ENCODE peak calls at places on chromosomes 16 and 17, in five cellular contexts. Q, F, I, K and H are unnamed samples.

GRCh38 chr16:29820730-29821662 is 734 bp downstream of the MVP start:
- DNase-seq in K (peak; percentile 69), I (peak; percentile 59), F (peak; percentile 90), Q (peak; percentile 87), H (peak; percentile 77)

GRCh38 chr17:6231886-6232767 is 161.9 kb downstream of the WSCD1 start:
- DNase-seq in I (no peak), F (peak; percentile 43), K (no peak), Q (no peak), H (no peak)

GRCh38 chr17:58335061-58335731 is 6.6 kb upstream of the TSPOAP1 start:
- DNase-seq in F (peak; percentile 83), I (no peak), Q (peak; percentile 60), K (no peak), H (peak; percentile 83)

GRCh38 chr17:77946900-77947643 is 11.4 kb upstream of the TNRC6C start:
- DNase-seq in Q (no peak), I (no peak), K (no peak), F (no peak), H (no peak)

GRCh38 chr17:45019177-45019711 is 32.2 kb downstream of the DCAKD start:
- DNase-seq in I (peak; percentile 45), Q (peak; percentile 52), F (peak; percentile 78), K (peak; percentile 77), H (peak; percentile 52)

GRCh38 chr17:78444392-78444791 is 65.9 kb downstream of the PGS1 start:
- DNase-seq in I (no peak), K (no peak), F (no peak), Q (no peak), H (no peak)

GRCh38 chr16:10509534-10510025 is 70.8 kb downstream of the EMP2 start:
- DNase-seq in K (peak; percentile 81), Q (no peak), I (peak; percentile 84), F (no peak), H (peak; percentile 88)

GRCh38 chr17:32253117-32253611 is 12.5 kb upstream of the RHBDL3 start:
- DNase-seq in I (peak; percentile 84), K (peak; percentile 84), Q (peak; percentile 82), F (peak; percentile 83), H (peak; percentile 77)

GRCh38 chr16:89288966-89289365 is 71.5 kb downstream of the ZNF778 start:
- DNase-seq in Q (no peak), F (no peak), I (no peak), K (no peak), H (no peak)

GRCh38 chr16:12141073-12141472 is 164.5 kb downstream of the SNX29 start:
- DNase-seq in F (no peak), Q (no peak), I (no peak), K (no peak), H (no peak)

GRCh38 chr16:945271-946047 is 25.3 kb downstream of the LMF1 start:
- DNase-seq in K (no peak), F (peak; percentile 29), Q (no peak), I (no peak), H (no peak)

GRCh38 chr17:74085434-74085833 is 118.0 kb upstream of the RPL38 start:
- DNase-seq in Q (no peak), I (peak; percentile 57), F (no peak), K (no peak), H (peak; percentile 5)
- TF ChIP-seq CTCF in Q (no peak), I (no peak), F (no peak), K (peak; percentile 11), H (peak; percentile 21)

GRCh38 chr17:39939588-39940419 is 12.3 kb downstream of the LRRC3C start:
- DNase-seq in F (no peak), K (peak; percentile 75), I (peak; percentile 62), Q (no peak), H (peak; percentile 86)
- TF ChIP-seq CTCF in F (peak; percentile 38), K (peak; percentile 43), I (peak; percentile 47), Q (peak; percentile 30), H (peak; percentile 21)

DNA sequence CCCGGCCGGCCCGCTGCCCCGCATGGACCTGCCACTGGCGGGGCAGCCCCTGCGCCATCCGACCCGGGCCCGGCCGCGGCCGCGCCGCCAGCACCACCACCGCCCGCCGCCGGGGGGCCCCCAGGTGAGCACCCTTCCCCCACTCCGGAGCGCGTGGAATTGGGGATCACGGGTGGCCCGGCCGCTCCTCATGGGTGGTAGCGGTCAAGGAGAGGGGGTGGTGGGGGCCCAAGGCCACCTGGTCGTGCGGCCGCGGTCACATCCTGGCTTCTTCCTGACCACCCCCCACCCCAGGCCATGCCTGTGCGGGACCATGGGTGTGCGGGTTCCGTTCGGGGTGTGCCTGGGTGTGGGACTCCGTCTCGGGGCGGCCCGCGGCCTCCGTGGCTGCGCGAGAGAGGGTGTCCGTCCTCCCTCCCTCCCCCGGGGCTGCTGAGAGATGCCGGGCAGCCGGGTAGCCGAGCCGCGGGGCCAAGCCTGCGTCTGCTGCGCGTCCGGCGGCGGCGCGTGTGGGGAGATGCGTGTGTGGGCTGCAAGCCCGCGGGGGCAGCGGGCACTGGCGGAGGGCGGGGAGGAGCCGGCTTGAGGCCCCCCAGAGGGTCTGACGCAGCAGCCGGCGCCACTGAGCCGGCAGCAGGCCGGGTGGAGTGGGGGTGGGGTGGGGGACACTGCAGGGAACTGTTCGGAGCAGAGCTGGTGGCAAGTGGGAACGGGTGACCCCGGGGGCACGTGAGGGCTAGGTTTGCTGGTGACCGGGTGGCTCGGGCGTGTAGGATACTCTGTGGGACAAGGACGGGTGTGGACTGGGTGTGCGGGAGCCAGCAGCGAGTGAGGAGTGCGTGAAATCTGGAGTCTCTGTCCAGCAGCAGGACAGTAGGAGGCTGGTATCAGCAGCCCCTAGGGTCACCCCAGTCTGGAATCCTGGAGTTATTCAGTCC is 6.7 kb downstream of the ACD start:
- DNase-seq in Q (peak; percentile 41), I (no peak), F (no peak), K (no peak), H (no peak)
- TF ChIP-seq CTCF in Q (no peak), I (no peak), F (no peak), K (no peak), H (no peak)

DNA sequence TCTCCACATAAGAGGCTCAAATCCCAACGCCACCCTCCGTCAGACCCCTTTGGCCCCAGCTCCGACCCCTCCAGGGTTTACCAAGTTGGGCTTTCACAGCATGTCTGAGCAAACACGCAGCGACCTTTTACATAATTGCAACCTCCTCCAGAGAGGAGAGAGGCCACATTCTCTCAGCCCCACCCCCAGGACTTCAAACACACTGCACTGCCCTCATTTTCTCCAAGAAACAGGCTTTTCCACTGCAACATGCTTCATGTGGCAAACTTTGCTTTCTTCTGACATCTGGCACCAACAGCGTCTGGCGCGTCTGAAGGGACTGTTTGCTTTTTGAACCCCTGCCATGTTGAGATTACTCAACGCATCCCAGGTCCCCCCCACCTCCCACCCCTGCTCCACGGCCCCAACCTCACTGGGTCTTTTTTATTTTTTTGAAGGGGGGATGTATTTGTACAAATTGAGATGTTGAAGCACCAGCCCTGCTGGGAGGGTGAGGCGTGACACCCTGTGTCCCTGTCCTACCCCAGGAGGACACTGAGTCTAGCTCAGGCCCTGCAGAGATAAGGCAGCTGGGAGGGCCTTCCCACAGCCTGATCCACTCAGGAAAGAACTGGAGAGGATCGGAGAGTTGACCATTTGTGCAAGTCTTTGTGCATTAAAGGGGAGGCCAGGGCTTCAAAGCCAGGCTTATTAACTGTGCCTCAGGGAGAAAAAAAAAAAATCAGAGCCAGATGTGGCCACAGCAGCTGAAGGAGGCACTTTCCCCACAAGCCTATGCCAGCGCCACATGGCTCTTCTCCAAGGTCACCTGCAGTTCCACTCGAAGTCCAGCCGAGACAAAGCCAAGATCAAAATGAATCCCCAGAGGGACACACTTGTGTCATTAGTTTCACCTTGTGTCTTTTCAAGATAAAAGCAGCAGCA is 29.7 kb downstream of the AXIN2 start:
- DNase-seq in Q (no peak), K (no peak), I (no peak), F (peak; percentile 64), H (no peak)
- TF ChIP-seq CTCF in Q (no peak), K (no peak), I (no peak), F (no peak), H (peak; percentile 6)

DNA sequence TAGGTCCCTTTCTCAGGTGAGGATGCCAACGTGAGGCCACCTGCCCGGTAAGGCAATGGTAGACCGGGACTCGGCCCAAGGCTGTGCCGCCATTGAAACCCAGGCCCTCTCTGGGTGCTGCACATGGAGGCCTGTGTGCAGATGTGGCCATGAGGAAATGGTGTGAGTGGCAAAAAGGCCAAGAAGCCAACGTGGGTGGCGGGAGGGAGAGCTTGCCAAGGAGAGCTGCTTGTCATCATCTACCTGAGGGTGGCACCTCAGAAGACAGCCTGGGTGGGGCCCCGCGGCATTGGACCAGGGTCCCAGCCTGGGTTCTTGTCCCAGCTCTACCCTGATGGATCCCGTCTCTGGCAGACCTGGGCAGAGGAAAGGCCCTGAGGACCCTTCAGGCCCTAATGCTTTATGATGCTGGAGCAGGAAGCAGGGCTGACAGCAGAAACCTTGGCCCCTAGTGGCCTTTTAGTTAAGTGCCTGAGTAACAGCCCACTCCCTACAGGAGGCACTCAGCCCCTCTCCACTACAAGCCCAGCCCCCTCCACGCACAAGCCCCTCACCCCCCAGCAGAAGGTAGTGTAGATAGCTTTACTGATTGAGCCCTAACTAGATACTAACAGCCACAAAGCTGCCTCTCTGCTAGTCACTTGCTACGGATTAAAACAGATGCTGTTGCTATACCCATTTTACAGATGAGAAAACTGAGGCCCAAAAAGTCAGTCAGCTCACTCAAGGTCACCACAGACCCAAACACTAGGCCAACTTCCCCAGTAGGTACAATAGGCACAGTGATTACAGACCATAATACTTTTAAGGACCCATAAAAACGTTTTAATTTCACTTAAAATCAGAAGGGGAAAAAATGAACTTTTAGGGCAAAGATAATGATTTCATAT is 26.2 kb upstream of the KIFC3 start:
- DNase-seq in I (no peak), K (no peak), F (peak; percentile 49), Q (no peak), H (no peak)
- TF ChIP-seq CTCF in I (no peak), K (no peak), F (no peak), Q (no peak), H (peak; percentile 30)

GRCh38 chr16:54140057-54140787 is 146.4 kb downstream of the IRX3 start:
- DNase-seq in I (peak; percentile 17), F (no peak), Q (no peak), K (no peak), H (no peak)
- TF ChIP-seq CTCF in I (no peak), F (no peak), Q (no peak), K (no peak), H (no peak)

GRCh38 chr16:73177896-73178295 is 130.0 kb upstream of the ZFHX3 start:
- DNase-seq in K (no peak), F (no peak), Q (no peak), I (no peak), H (no peak)

GRCh38 chr16:73172621-73173312 is 124.8 kb upstream of the ZFHX3 start:
- DNase-seq in K (no peak), I (no peak), F (no peak), Q (peak; percentile 71), H (no peak)

GRCh38 chr16:73179671-73180370 is 131.9 kb upstream of the ZFHX3 start:
- DNase-seq in F (no peak), K (no peak), I (no peak), Q (no peak), H (peak; percentile 6)

GRCh38 chr16:73173396-73173795 is 125.5 kb upstream of the ZFHX3 start:
- DNase-seq in I (no peak), K (no peak), Q (no peak), F (no peak), H (no peak)

GRCh38 chr16:73176577-73177013 is 128.7 kb upstream of the ZFHX3 start:
- DNase-seq in I (peak; percentile 86), F (no peak), K (no peak), Q (no peak), H (no peak)
- TF ChIP-seq CTCF in I (peak; percentile 55), F (no peak), K (no peak), Q (peak; percentile 24), H (no peak)

DNA sequence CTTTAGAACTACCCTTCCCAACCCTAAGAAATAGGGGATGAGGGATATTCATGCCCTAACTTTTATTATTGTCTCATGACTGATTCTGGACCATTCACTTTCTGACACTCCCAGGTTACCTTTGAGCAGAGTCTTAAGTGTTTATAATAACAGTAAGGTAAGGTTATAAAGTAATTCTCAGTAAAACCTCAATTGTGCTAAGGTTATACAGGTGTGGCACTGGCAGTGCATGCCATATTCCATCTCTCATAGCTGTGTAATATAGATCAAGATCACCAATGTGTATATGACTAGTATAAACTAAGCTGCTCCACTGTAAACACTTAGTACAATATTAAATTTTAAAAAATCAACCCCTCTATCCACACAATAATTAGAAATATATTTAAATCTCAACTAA is 89.1 kb downstream of the KCNJ2 start:
- DNase-seq in F (no peak), K (no peak), I (no peak), Q (no peak), H (no peak)
- TF ChIP-seq CTCF in F (no peak), K (no peak), I (no peak), Q (no peak), H (no peak)